ENCODE peak calls at places on chromosomes 4 and X, in five cellular contexts. One of them, this sample, is unnamed.

GRCh38 chrX:106933538-106933961 is 13.3 kb downstream of the CLDN2 start:
- DNase-seq in fibroblast of villous mesenchyme: peak
- DNase-seq in NT2/D1: no peak
- DNase-seq in left ventricle myocardium inferior: peak
- DNase-seq in choroid plexus epithelial cell: no peak
- DNase-seq in this sample: no peak

GRCh38 chr4:183097251-183098079 is 1.6 kb upstream of the WWC2 start:
- DNase-seq in fibroblast of villous mesenchyme: no peak
- DNase-seq in NT2/D1: no peak
- DNase-seq in left ventricle myocardium inferior: peak
- DNase-seq in choroid plexus epithelial cell: peak
- DNase-seq in this sample: peak

GRCh38 chr4:150173854-150174398 is 95.7 kb downstream of the DCLK2 start:
- DNase-seq in fibroblast of villous mesenchyme: no peak
- DNase-seq in NT2/D1: no peak
- DNase-seq in left ventricle myocardium inferior: no peak
- DNase-seq in choroid plexus epithelial cell: peak
- DNase-seq in this sample: no peak

GRCh38 chr4:99949999-99950912 is at the start of gene H2AZ1:
- DNase-seq in fibroblast of villous mesenchyme: peak
- DNase-seq in NT2/D1: peak
- DNase-seq in left ventricle myocardium inferior: peak
- DNase-seq in choroid plexus epithelial cell: peak
- DNase-seq in this sample: peak

GRCh38 chr4:131613824-131614216 is 1535.3 kb upstream of the PCDH10 start:
- DNase-seq in fibroblast of villous mesenchyme: no peak
- DNase-seq in NT2/D1: no peak
- DNase-seq in left ventricle myocardium inferior: no peak
- DNase-seq in choroid plexus epithelial cell: peak
- DNase-seq in this sample: no peak

GRCh38 chrX:32520789-32521188 is 690.6 kb downstream of the DMD start:
- DNase-seq in fibroblast of villous mesenchyme: no peak
- DNase-seq in NT2/D1: no peak
- DNase-seq in left ventricle myocardium inferior: no peak
- DNase-seq in choroid plexus epithelial cell: no peak
- DNase-seq in this sample: no peak

GRCh38 chrX:5051831-5052491 is 1176.7 kb downstream of the NLGN4X start:
- DNase-seq in fibroblast of villous mesenchyme: peak
- DNase-seq in NT2/D1: no peak
- DNase-seq in left ventricle myocardium inferior: peak
- DNase-seq in choroid plexus epithelial cell: peak
- DNase-seq in this sample: peak

GRCh38 chr4:74284074-74284473 is 24.2 kb upstream of the EPGN start:
- DNase-seq in fibroblast of villous mesenchyme: peak
- DNase-seq in NT2/D1: no peak
- DNase-seq in left ventricle myocardium inferior: no peak
- DNase-seq in choroid plexus epithelial cell: peak
- DNase-seq in this sample: peak

GRCh38 chrX:34848281-34848680 is 94.3 kb upstream of the FAM47B start:
- DNase-seq in fibroblast of villous mesenchyme: peak
- DNase-seq in NT2/D1: no peak
- DNase-seq in left ventricle myocardium inferior: no peak
- DNase-seq in choroid plexus epithelial cell: peak
- DNase-seq in this sample: peak

GRCh38 chr4:108810087-108810486 is 47.2 kb upstream of the ETNPPL start:
- DNase-seq in fibroblast of villous mesenchyme: no peak
- DNase-seq in NT2/D1: no peak
- DNase-seq in left ventricle myocardium inferior: no peak
- DNase-seq in choroid plexus epithelial cell: no peak
- DNase-seq in this sample: no peak

GRCh38 chr4:38696697-38697096 is 32.7 kb downstream of the KLF3 start:
- DNase-seq in fibroblast of villous mesenchyme: no peak
- DNase-seq in NT2/D1: no peak
- DNase-seq in left ventricle myocardium inferior: no peak
- DNase-seq in choroid plexus epithelial cell: peak
- DNase-seq in this sample: no peak

GRCh38 chrX:16436348-16437188 is 213.4 kb upstream of the S100G start:
- DNase-seq in fibroblast of villous mesenchyme: peak
- DNase-seq in NT2/D1: peak
- DNase-seq in left ventricle myocardium inferior: peak
- DNase-seq in choroid plexus epithelial cell: peak
- DNase-seq in this sample: peak

GRCh38 chr4:159398236-159398638 is 295.4 kb downstream of the RAPGEF2 start:
- DNase-seq in fibroblast of villous mesenchyme: peak
- DNase-seq in NT2/D1: no peak
- DNase-seq in left ventricle myocardium inferior: no peak
- DNase-seq in choroid plexus epithelial cell: no peak
- DNase-seq in this sample: peak

GRCh38 chr4:184148871-184149637 is 68.6 kb downstream of the ENPP6 start:
- DNase-seq in fibroblast of villous mesenchyme: no peak
- DNase-seq in NT2/D1: no peak
- DNase-seq in left ventricle myocardium inferior: no peak
- DNase-seq in choroid plexus epithelial cell: no peak
- DNase-seq in this sample: peak

GRCh38 chrX:48919360-48919821 is 567 bp upstream of the PIM2 start:
- DNase-seq in fibroblast of villous mesenchyme: no peak
- DNase-seq in NT2/D1: no peak
- DNase-seq in left ventricle myocardium inferior: no peak
- DNase-seq in choroid plexus epithelial cell: peak
- DNase-seq in this sample: no peak

GRCh38 chr4:93466440-93466839 is 362.1 kb upstream of the ATOH1 start:
- DNase-seq in fibroblast of villous mesenchyme: no peak
- DNase-seq in NT2/D1: no peak
- DNase-seq in left ventricle myocardium inferior: no peak
- DNase-seq in choroid plexus epithelial cell: no peak
- DNase-seq in this sample: no peak

GRCh38 chr4:164779811-164780216 is 25.9 kb downstream of the SMIM31 start:
- DNase-seq in fibroblast of villous mesenchyme: peak
- DNase-seq in NT2/D1: peak
- DNase-seq in left ventricle myocardium inferior: no peak
- DNase-seq in choroid plexus epithelial cell: peak
- DNase-seq in this sample: peak

GRCh38 chrX:20715176-20715575 is 448.5 kb upstream of the RPS6KA3 start:
- DNase-seq in fibroblast of villous mesenchyme: no peak
- DNase-seq in NT2/D1: no peak
- DNase-seq in left ventricle myocardium inferior: no peak
- DNase-seq in choroid plexus epithelial cell: no peak
- DNase-seq in this sample: no peak

GRCh38 chrX:20712811-20713210 is 446.1 kb upstream of the RPS6KA3 start:
- DNase-seq in fibroblast of villous mesenchyme: no peak
- DNase-seq in NT2/D1: no peak
- DNase-seq in left ventricle myocardium inferior: no peak
- DNase-seq in choroid plexus epithelial cell: no peak
- DNase-seq in this sample: no peak

GRCh38 chrX:20720954-20721626 is 454.4 kb upstream of the RPS6KA3 start:
- DNase-seq in fibroblast of villous mesenchyme: no peak
- DNase-seq in NT2/D1: no peak
- DNase-seq in left ventricle myocardium inferior: no peak
- DNase-seq in choroid plexus epithelial cell: no peak
- DNase-seq in this sample: no peak

GRCh38 chrX:20718592-20718991 is 451.9 kb upstream of the RPS6KA3 start:
- DNase-seq in fibroblast of villous mesenchyme: no peak
- DNase-seq in NT2/D1: peak
- DNase-seq in left ventricle myocardium inferior: no peak
- DNase-seq in choroid plexus epithelial cell: no peak
- DNase-seq in this sample: no peak
- H3K4me3 ChIP-seq in fibroblast of villous mesenchyme: no peak
- H3K4me3 ChIP-seq in NT2/D1: no peak
- H3K4me3 ChIP-seq in left ventricle myocardium inferior: no peak
- H3K4me3 ChIP-seq in choroid plexus epithelial cell: no peak
- H3K4me3 ChIP-seq in this sample: no peak

DNA sequence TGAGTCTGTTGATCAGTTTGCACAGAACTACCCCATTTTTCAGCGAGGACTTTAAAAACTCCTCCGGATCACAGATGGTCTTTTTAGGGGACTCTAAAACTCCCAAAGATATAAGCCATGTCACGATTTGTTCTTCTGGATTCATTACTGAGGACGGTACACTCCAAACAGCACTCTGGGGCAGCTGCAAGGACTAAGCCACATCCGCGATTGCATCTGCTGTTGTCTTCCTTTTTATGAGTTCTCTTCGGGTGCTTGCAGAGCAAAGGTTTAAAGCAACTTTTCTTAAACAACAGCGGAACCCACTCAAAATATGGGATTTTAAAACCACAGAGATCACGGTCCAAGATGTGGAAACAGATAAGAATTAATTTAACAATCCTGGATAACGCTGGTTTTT is at the start of gene ARHGEF6:
- DNase-seq in fibroblast of villous mesenchyme: peak
- DNase-seq in NT2/D1: no peak
- DNase-seq in left ventricle myocardium inferior: no peak
- DNase-seq in choroid plexus epithelial cell: no peak
- DNase-seq in this sample: no peak
- H3K4me3 ChIP-seq in fibroblast of villous mesenchyme: peak
- H3K4me3 ChIP-seq in NT2/D1: no peak
- H3K4me3 ChIP-seq in left ventricle myocardium inferior: peak
- H3K4me3 ChIP-seq in choroid plexus epithelial cell: no peak
- H3K4me3 ChIP-seq in this sample: no peak

GRCh38 chr4:152807294-152807829 is 27.6 kb downstream of the ARFIP1 start:
- DNase-seq in fibroblast of villous mesenchyme: peak
- DNase-seq in NT2/D1: no peak
- DNase-seq in left ventricle myocardium inferior: no peak
- DNase-seq in choroid plexus epithelial cell: peak
- DNase-seq in this sample: peak
- H3K4me3 ChIP-seq in fibroblast of villous mesenchyme: no peak
- H3K4me3 ChIP-seq in NT2/D1: no peak
- H3K4me3 ChIP-seq in left ventricle myocardium inferior: no peak
- H3K4me3 ChIP-seq in choroid plexus epithelial cell: no peak
- H3K4me3 ChIP-seq in this sample: no peak

GRCh38 chr4:156957558-156957957 is 14.0 kb downstream of the PDGFC start:
- DNase-seq in fibroblast of villous mesenchyme: no peak
- DNase-seq in NT2/D1: no peak
- DNase-seq in left ventricle myocardium inferior: no peak
- DNase-seq in choroid plexus epithelial cell: no peak
- DNase-seq in this sample: no peak

GRCh38 chr4:156961241-156962068 is 10.1 kb downstream of the PDGFC start:
- DNase-seq in fibroblast of villous mesenchyme: no peak
- DNase-seq in NT2/D1: no peak
- DNase-seq in left ventricle myocardium inferior: no peak
- DNase-seq in choroid plexus epithelial cell: no peak
- DNase-seq in this sample: no peak

GRCh38 chr4:156956947-156957346 is 14.7 kb downstream of the PDGFC start:
- DNase-seq in fibroblast of villous mesenchyme: no peak
- DNase-seq in NT2/D1: no peak
- DNase-seq in left ventricle myocardium inferior: no peak
- DNase-seq in choroid plexus epithelial cell: no peak
- DNase-seq in this sample: no peak

GRCh38 chr4:156958276-156959074 is 13.1 kb downstream of the PDGFC start:
- DNase-seq in fibroblast of villous mesenchyme: no peak
- DNase-seq in NT2/D1: no peak
- DNase-seq in left ventricle myocardium inferior: no peak
- DNase-seq in choroid plexus epithelial cell: no peak
- DNase-seq in this sample: no peak

DNA sequence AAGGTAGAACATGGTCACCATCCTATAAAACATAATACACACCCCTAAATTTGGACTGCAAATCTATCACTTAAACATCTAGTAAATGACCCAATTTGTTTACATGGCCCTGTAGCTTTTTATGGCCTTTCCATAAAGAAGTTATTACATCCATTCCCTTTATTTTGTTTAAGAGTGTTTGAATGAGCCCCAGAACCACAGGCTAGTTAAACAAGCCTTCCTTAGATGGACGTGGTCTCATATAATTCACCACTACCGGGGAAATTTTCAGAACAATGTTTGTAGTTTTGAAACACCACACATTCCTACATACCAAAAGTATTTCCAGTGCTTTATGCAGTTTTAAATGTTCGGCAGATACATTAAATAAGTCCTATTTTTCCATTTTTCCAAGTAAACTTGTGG is 12.3 kb downstream of the PDGFC start:
- DNase-seq in fibroblast of villous mesenchyme: peak
- DNase-seq in NT2/D1: no peak
- DNase-seq in left ventricle myocardium inferior: no peak
- DNase-seq in choroid plexus epithelial cell: peak
- DNase-seq in this sample: no peak
- H3K4me3 ChIP-seq in fibroblast of villous mesenchyme: peak
- H3K4me3 ChIP-seq in NT2/D1: no peak
- H3K4me3 ChIP-seq in left ventricle myocardium inferior: no peak
- H3K4me3 ChIP-seq in choroid plexus epithelial cell: no peak
- H3K4me3 ChIP-seq in this sample: no peak

GRCh38 chrX:43971966-43972961 is 926 bp downstream of the NDP start:
- DNase-seq in fibroblast of villous mesenchyme: peak
- DNase-seq in NT2/D1: no peak
- DNase-seq in left ventricle myocardium inferior: no peak
- DNase-seq in choroid plexus epithelial cell: peak
- DNase-seq in this sample: peak
- H3K4me3 ChIP-seq in fibroblast of villous mesenchyme: peak
- H3K4me3 ChIP-seq in NT2/D1: no peak
- H3K4me3 ChIP-seq in left ventricle myocardium inferior: peak
- H3K4me3 ChIP-seq in choroid plexus epithelial cell: peak
- H3K4me3 ChIP-seq in this sample: peak

DNA sequence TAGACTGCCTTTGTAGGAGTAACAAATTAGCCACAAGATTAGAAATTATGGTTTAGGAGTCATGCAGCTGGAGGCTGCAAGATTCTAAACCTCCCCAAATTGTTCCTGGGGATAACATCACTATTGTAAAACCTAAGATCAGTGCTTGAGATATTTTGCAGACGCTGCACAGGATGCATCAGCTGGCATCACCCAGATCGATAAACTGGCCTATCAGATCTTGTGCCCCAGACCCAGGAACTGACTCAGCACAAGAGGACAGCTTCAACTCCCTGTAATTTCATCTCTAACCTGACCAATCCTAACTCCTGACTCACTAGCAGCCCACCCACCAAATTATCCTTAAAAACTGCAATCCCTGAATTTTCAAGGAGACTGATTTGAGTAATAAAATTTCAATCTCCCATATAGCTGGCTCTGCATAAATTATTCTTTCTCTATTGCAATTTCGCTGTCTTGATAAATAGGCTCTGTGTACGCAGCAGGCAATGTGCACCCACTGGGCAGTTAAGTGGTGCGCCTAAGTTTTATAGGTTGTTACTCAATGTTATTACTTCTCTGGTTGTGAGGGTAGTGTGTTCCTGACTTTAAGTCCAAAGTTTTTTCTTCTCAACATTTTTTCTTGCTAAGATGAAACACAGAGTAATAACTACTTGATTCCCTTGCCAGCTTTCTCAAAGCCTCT is 312.2 kb upstream of the DKK2 start:
- DNase-seq in fibroblast of villous mesenchyme: peak
- DNase-seq in NT2/D1: no peak
- DNase-seq in left ventricle myocardium inferior: no peak
- DNase-seq in choroid plexus epithelial cell: no peak
- DNase-seq in this sample: no peak
- H3K4me3 ChIP-seq in fibroblast of villous mesenchyme: no peak
- H3K4me3 ChIP-seq in NT2/D1: no peak
- H3K4me3 ChIP-seq in left ventricle myocardium inferior: no peak
- H3K4me3 ChIP-seq in choroid plexus epithelial cell: no peak
- H3K4me3 ChIP-seq in this sample: no peak

DNA sequence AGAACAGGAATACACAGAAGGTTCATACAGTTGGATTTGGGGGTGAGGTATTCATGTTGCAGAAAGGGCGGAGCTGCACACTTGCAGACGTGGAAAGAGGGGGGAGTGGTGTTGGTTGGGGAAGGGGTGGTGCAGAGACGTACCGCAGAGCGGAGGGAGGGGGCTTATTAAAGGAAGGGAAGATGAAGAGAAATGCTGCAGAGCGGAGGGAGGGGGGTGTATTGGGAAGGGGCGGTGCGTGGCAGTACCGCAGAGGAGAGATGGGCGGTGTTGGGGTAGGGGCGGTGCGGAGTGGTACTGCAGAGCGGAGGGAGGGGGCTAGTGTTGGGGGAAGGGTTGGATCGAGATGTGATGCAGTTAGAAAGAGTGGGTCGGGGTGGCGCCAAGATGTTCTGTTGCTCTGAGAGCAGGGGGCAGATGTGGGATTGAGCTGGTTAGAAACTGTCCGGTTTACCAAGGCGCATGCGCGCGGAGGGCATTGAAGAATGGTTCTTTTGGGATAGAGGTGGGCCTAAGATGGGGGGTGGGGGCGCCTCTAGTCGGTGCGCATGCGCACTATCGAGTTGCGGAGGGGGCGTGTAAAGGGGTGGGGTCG is 900 bp downstream of the TRO start:
- DNase-seq in fibroblast of villous mesenchyme: peak
- DNase-seq in NT2/D1: peak
- DNase-seq in left ventricle myocardium inferior: peak
- DNase-seq in choroid plexus epithelial cell: peak
- DNase-seq in this sample: peak
- H3K4me3 ChIP-seq in fibroblast of villous mesenchyme: peak
- H3K4me3 ChIP-seq in NT2/D1: peak
- H3K4me3 ChIP-seq in left ventricle myocardium inferior: peak
- H3K4me3 ChIP-seq in choroid plexus epithelial cell: peak
- H3K4me3 ChIP-seq in this sample: peak